ENCODE peak calls at places on chromosome 21, in four cellular contexts. E, F, R and A are unnamed samples.

GRCh38 chr21:24829397-24829796 is 777.9 kb downstream of the MRPL39 start:
- DNase-seq in E (no peak), F (no peak), R (no peak), A (no peak)

GRCh38 chr21:34510148-34511142 is 1.6 kb downstream of the KCNE1 start:
- DNase-seq in E (peak), F (peak), R (peak), A (peak)

GRCh38 chr21:32073593-32073992 is 200.8 kb downstream of the HUNK start:
- DNase-seq in E (no peak), F (no peak), R (no peak), A (no peak)

GRCh38 chr21:25895565-25896205 is 160.9 kb downstream of the GABPA start:
- DNase-seq in E (peak), F (no peak), R (peak), A (peak)

GRCh38 chr21:16195476-16195875 is 465.7 kb downstream of the USP25 start:
- DNase-seq in E (peak), F (no peak), R (peak), A (no peak)

GRCh38 chr21:34553199-34553952 is 41.4 kb upstream of the KCNE1 start:
- DNase-seq in E (peak), F (no peak), R (peak), A (no peak)

GRCh38 chr21:21025742-21026141 is 27.5 kb downstream of the NCAM2 start:
- DNase-seq in E (no peak), F (no peak), R (no peak), A (no peak)

GRCh38 chr21:27372381-27372780 is 405.5 kb upstream of the ADAMTS5 start:
- DNase-seq in E (no peak), F (no peak), R (peak), A (no peak)

GRCh38 chr21:32826317-32827167 is 55.0 kb upstream of the PAXBP1 start:
- DNase-seq in E (peak), F (peak), R (peak), A (peak)

GRCh38 chr21:27423073-27423472 is 456.2 kb upstream of the ADAMTS5 start:
- DNase-seq in E (peak), F (no peak), R (peak), A (no peak)

GRCh38 chr21:28229811-28230210 is 762.9 kb downstream of the LTN1 start:
- DNase-seq in E (peak), F (no peak), R (peak), A (no peak)

GRCh38 chr21:38223893-38224540 is 32.8 kb upstream of the KCNJ15 start:
- DNase-seq in E (peak), F (no peak), R (peak), A (peak)

GRCh38 chr21:25491267-25491666 is 116.0 kb downstream of the MRPL39 start:
- DNase-seq in E (no peak), F (no peak), R (no peak), A (no peak)

GRCh38 chr21:32463367-32463766 is 50.9 kb downstream of the EVA1C start:
- DNase-seq in E (no peak), F (no peak), R (peak), A (no peak)

GRCh38 chr21:34061983-34062382 is 11.4 kb upstream of the MRPS6 start:
- DNase-seq in E (no peak), F (no peak), R (no peak), A (peak)

GRCh38 chr21:25179116-25179515 is 428.2 kb downstream of the MRPL39 start:
- DNase-seq in E (no peak), F (no peak), R (peak), A (no peak)

GRCh38 chr21:34612056-34612455 is 2.9 kb downstream of the RCAN1 start:
- DNase-seq in E (no peak), F (no peak), R (no peak), A (no peak)

GRCh38 chr21:30719401-30719800 is 824 bp upstream of the KRTAP21-3 start:
- DNase-seq in E (no peak), F (peak), R (no peak), A (peak)

GRCh38 chr21:25925064-25925463 is 190.3 kb downstream of the GABPA start:
- DNase-seq in E (no peak), F (no peak), R (no peak), A (no peak)

GRCh38 chr21:42010507-42011493 is 640 bp upstream of the ZBTB21 start:
- DNase-seq in E (no peak), F (peak), R (peak), A (peak)
- TF ChIP-seq CTCF in E (no peak), F (peak), R (no peak), A (no peak)

DNA sequence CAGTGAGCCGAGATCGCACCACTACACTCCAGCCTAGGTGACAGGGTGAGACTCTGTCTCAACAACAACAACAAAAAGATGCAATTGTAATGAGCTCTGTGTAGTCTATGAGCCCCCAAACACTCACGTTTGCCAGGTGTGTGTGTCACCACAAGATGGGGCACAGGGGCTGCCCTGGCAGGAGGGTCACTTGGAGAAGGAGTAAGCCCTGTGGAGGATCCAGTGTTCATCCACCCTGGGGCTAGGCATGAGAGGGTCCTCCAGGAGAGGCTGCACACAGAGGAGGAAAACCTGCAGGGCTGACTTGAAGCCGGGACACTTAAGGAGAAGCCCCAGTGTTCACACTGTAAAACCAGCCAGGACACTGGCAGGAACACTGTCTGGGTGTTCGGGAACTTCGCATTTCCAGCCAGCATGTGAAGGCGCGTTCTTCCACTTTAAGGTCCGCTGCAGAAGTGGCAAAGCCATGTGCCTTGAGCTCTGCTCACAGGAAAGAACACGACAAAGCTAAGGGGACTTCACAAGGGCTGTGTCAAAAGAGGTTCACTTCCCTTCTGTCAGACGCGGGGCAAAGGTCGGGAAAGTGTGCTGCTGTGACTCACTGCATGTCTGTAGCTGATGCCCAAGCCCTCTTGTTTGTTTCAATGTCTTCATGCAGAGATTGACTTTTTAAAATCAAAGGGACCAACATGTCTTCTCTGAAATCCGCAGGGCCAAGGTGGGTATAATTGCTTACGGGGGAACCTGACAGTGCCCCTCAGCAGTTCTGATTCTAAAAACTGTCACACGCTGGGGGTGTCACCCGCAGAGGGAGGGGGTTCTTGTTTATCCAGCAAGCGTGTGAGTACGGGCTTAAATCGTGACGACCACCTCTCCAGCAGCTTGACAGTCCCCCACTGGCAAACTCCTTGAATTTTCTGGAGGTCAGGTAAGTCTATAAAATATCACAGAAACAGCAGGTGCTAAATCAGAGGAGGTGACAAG is 102.8 kb downstream of the RIPK4 start:
- DNase-seq in E (peak), F (no peak), R (peak), A (peak)
- TF ChIP-seq CTCF in E (no peak), F (no peak), R (no peak), A (no peak)

GRCh38 chr21:29230541-29231275 is 68.0 kb upstream of the BACH1 start:
- DNase-seq in E (no peak), F (no peak), R (peak), A (no peak)

GRCh38 chr21:29233611-29234540 is 64.8 kb upstream of the BACH1 start:
- DNase-seq in E (no peak), F (peak), R (no peak), A (peak)

GRCh38 chr21:29231781-29232548 is 66.8 kb upstream of the BACH1 start:
- DNase-seq in E (no peak), F (no peak), R (no peak), A (peak)

GRCh38 chr21:29235714-29236197 is 63.0 kb upstream of the BACH1 start:
- DNase-seq in E (no peak), F (peak), R (no peak), A (peak)

DNA sequence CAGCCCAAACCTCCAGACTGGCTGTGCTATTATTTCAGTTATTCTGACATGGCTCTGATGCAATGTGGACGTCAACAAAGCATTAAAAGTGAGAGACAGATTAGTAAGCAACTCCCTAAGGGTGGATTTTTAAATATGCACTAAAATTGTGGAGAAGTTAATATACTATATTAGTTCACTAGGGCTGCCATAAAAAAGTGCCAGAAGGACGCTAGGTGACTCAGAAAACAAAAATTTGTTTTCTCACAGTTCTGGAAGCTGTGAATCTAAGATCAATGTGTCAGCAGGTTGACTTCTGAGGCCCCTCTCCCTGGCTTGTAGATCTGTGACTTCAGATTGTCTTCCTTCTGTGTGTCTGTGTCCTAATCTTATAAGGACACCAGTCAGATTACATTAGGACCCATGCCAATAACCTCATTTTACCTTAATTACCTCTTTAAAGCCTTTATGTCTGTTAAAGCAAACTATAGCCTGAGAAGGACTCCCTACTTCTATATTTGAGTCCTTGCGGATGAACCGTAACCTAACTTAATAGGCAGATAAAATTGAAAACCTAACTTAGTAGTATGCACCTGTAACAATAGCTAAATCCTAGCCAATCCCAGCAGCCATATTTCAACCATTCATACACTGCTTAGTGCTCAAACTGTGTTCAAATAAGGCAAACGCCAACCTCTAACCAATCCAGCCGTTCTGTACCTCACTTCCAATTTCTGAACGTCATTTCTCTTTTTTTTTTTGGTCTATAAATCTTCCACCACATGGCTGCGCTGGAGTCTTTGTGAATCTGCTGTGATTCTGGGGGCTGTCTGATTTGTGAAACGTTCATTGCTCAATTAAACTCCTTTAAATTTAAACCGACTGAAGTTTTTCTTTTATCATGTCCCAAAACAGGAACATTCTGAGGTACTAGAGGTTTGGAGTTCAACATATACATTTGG is 65.9 kb upstream of the BACH1 start:
- DNase-seq in E (peak), F (no peak), R (peak), A (peak)
- TF ChIP-seq CTCF in E (no peak), F (no peak), R (peak), A (no peak)

GRCh38 chr21:45304945-45305344 is 17.2 kb upstream of the POFUT2 start:
- DNase-seq in E (no peak), F (no peak), R (no peak), A (peak)

GRCh38 chr21:45304161-45304830 is 16.6 kb upstream of the POFUT2 start:
- DNase-seq in E (no peak), F (no peak), R (no peak), A (no peak)

GRCh38 chr21:45306832-45307571 is 19.3 kb upstream of the POFUT2 start:
- DNase-seq in E (peak), F (no peak), R (peak), A (no peak)

GRCh38 chr21:45306453-45306831 is 18.7 kb upstream of the POFUT2 start:
- DNase-seq in E (no peak), F (no peak), R (no peak), A (no peak)

DNA sequence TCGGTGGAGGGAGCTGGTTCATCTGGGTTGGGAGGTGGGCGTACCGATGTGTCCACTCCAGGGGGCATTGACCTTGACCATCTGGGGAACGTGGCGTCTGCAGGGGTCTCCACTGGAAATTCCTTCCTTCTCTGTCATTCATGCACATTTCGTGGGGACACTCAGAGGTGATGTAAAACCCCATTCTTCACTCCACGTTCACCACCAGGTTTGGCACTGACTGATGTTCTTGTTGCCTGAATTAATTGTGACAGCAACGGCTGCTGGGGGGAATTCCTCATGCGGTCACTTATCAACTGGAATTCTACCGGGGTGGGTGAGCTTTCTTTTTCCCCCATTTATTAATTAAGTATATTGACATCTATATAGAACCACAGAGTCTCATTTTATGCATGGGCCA is 18.1 kb upstream of the POFUT2 start:
- DNase-seq in E (no peak), F (no peak), R (no peak), A (no peak)
- TF ChIP-seq CTCF in E (no peak), F (no peak), R (no peak), A (no peak)

GRCh38 chr21:37005548-37006242 is 807 bp upstream of the RIPPLY3 start:
- DNase-seq in E (no peak), F (no peak), R (no peak), A (no peak)

GRCh38 chr21:37006521-37007291 is at the start of gene RIPPLY3:
- DNase-seq in E (no peak), F (peak), R (peak), A (peak)

GRCh38 chr21:37006243-37006520 is 320 bp upstream of the RIPPLY3 start:
- DNase-seq in E (no peak), F (no peak), R (no peak), A (no peak)

GRCh38 chr21:37008705-37009104 is 2.2 kb downstream of the RIPPLY3 start:
- DNase-seq in E (no peak), F (no peak), R (no peak), A (no peak)

GRCh38 chr21:37009740-37010341 is 3.3 kb downstream of the RIPPLY3 start:
- DNase-seq in E (peak), F (peak), R (peak), A (peak)
- TF ChIP-seq CTCF in E (peak), F (peak), R (peak), A (peak)

GRCh38 chr21:41932576-41933258 is 21.1 kb downstream of the C2CD2 start:
- DNase-seq in E (no peak), F (no peak), R (peak), A (no peak)

GRCh38 chr21:41929248-41929647 is 24.6 kb downstream of the C2CD2 start:
- DNase-seq in E (no peak), F (no peak), R (no peak), A (no peak)

GRCh38 chr21:41931041-41931451 is 22.8 kb downstream of the C2CD2 start:
- DNase-seq in E (no peak), F (no peak), R (no peak), A (no peak)

GRCh38 chr21:41933259-41934079 is 20.3 kb downstream of the C2CD2 start:
- DNase-seq in E (peak), F (no peak), R (peak), A (no peak)

GRCh38 chr21:41932191-41932575 is 21.6 kb downstream of the C2CD2 start:
- DNase-seq in E (peak), F (no peak), R (peak), A (no peak)
- TF ChIP-seq CTCF in E (peak), F (no peak), R (peak), A (no peak)

GRCh38 chr21:42537106-42537742 is 23.6 kb downstream of the SLC37A1 start:
- DNase-seq in E (no peak), F (peak), R (peak), A (peak)
- TF ChIP-seq CTCF in E (no peak), F (peak), R (peak), A (no peak)